ENCODE peak calls at places on chromosomes 16 and 17, in four cellular contexts. C is mucosa of descending colon, M is AG04449, D is MM.1S. Z is an unnamed sample.

GRCh38 chr16:8908779-8909468 is 26.8 kb downstream of the LITAFD start:
- DNase-seq in C (no peak), M (no peak), D (peak; percentile 14), Z (no peak)

GRCh38 chr17:33166472-33166871 is 126.6 kb downstream of the ASIC2 start:
- DNase-seq in C (no peak), M (no peak), D (no peak), Z (no peak)

GRCh38 chr16:88703486-88704309 is 2.5 kb downstream of the RNF166 start:
- DNase-seq in C (peak; percentile 56), M (no peak), D (no peak), Z (no peak)

GRCh38 chr17:50551884-50552283 is 4.9 kb downstream of the SPATA20 start:
- DNase-seq in C (no peak), M (no peak), D (no peak), Z (no peak)

GRCh38 chr17:1942066-1942365 is 83.1 kb downstream of the RTN4RL1 start:
- DNase-seq in C (no peak), M (no peak), D (no peak), Z (no peak)

GRCh38 chr17:78925234-78925633 is at the start of gene TIMP2:
- DNase-seq in C (peak; percentile 86), M (no peak), D (peak; percentile 88), Z (peak; percentile 64)

GRCh38 chr16:30769379-30770089 is 7.4 kb downstream of the RNF40 start:
- DNase-seq in C (no peak), M (no peak), D (no peak), Z (no peak)

GRCh38 chr16:2813661-2814288 is 3.3 kb upstream of the PRSS21 start:
- DNase-seq in C (no peak), M (no peak), D (no peak), Z (no peak)

GRCh38 chr17:48637323-48638260 is 11.4 kb upstream of the HOXB9 start:
- DNase-seq in C (peak; percentile 45), M (peak; percentile 63), D (no peak), Z (no peak)

GRCh38 chr17:4950075-4950756 is 703 bp upstream of the ENO3 start:
- DNase-seq in C (peak; percentile 79), M (no peak), D (peak; percentile 52), Z (no peak)

GRCh38 chr16:88392616-88393015 is 9.9 kb downstream of the ZNF469 start:
- DNase-seq in C (no peak), M (no peak), D (no peak), Z (no peak)

GRCh38 chr16:11254913-11255736 is 879 bp downstream of the SOCS1 start:
- DNase-seq in C (peak; percentile 59), M (no peak), D (peak; percentile 34), Z (peak; percentile 26)

GRCh38 chr17:40452921-40453378 is 9.7 kb downstream of the IGFBP4 start:
- DNase-seq in C (no peak), M (no peak), D (no peak), Z (no peak)

GRCh38 chr17:48646183-48647102 is 20.3 kb upstream of the HOXB9 start:
- DNase-seq in C (peak; percentile 79), M (no peak), D (no peak), Z (no peak)

GRCh38 chr17:75551276-75551675 is 25.8 kb downstream of the LLGL2 start:
- DNase-seq in C (no peak), M (no peak), D (no peak), Z (no peak)

GRCh38 chr16:77211880-77212735 is 12.9 kb downstream of the SYCE1L start:
- DNase-seq in C (peak; percentile 60), M (no peak), D (peak; percentile 42), Z (no peak)

GRCh38 chr16:181668-182021 is 1.4 kb downstream of the HBQ1 start:
- DNase-seq in C (no peak), M (no peak), D (no peak), Z (no peak)

GRCh38 chr17:37107406-37108083 is 158.8 kb downstream of the AATF start:
- DNase-seq in C (no peak), M (no peak), D (no peak), Z (no peak)

GRCh38 chr16:7914738-7915137 is 582.1 kb downstream of the RBFOX1 start:
- DNase-seq in C (no peak), M (no peak), D (no peak), Z (no peak)

GRCh38 chr17:7888184-7888920 is at the start of gene CHD3:
- DNase-seq in C (peak; percentile 68), M (no peak), D (no peak), Z (no peak)

GRCh38 chr17:67285360-67285759 is 40.4 kb upstream of the HELZ start:
- DNase-seq in C (no peak), M (no peak), D (no peak), Z (no peak)

GRCh38 chr17:13558588-13558987 is 43.1 kb downstream of the HS3ST3A1 start:
- DNase-seq in C (no peak), M (no peak), D (no peak), Z (no peak)

GRCh38 chr17:57707892-57708291 is 37.2 kb downstream of the CCDC182 start:
- DNase-seq in C (no peak), M (no peak), D (no peak), Z (peak; percentile 42)

DNA sequence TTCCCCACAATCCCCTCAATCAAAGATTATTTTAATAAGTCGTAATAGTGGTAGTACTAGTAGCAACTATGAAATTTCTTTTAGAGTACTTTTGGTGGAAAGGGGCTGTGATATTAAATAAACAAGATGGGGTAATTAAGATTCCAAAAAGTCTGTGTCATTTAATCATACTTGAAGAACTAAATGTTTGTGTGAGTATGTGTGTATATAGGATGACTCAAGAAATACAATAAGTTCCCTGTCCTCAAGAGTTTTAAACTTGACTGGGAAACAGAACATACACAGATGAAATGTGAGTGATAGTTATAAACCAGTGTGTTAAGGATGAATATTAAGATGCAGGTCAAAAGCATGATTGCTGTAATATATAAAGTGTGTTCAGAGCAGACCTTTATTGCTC is 2.3 kb downstream of the ALDH3A2 start:
- DNase-seq in C (no peak), M (peak; percentile 26), D (no peak), Z (no peak)
- H3K4me3 ChIP-seq in C (no peak overlapping the region), M (no peak overlapping the region), D (no peak overlapping the region), Z (no peak overlapping the region)

DNA sequence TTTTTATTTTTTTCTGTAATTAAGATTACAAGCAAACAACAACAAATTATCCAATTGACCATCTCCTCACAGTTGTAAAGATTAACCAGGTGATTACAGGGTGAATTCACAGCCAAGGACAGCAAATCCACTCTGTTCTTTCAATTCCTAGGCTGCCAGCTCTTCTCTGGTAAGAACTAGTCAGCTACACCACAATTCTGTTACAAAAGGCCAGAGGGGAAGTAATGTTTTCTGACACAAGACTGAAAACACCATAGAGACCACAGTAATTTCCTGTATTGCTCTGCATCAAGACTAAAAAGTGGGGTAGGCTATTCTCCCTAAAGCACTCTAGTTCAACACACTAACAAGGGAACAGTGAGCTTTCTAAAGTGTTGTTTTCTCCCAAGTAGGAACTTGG is 10.6 kb downstream of the CA10 start:
- DNase-seq in C (no peak), M (no peak), D (peak; percentile 91), Z (no peak)
- H3K4me3 ChIP-seq in C (no peak overlapping the region), M (no peak overlapping the region), D (peak overlapping the region; percentile 20), Z (no peak overlapping the region)

GRCh38 chr17:44968225-44969143 is at the start of gene C1QL1:
- DNase-seq in C (peak; percentile 92), M (no peak), D (peak; percentile 90), Z (peak; percentile 83)

GRCh38 chr17:44966348-44967025 is 1.6 kb downstream of the C1QL1 start:
- DNase-seq in C (no peak), M (no peak), D (no peak), Z (no peak)

GRCh38 chr17:44967907-44968224 is 237 bp downstream of the C1QL1 start:
- DNase-seq in C (no peak), M (no peak), D (no peak), Z (no peak)

GRCh38 chr17:44965491-44966234 is 2.4 kb downstream of the C1QL1 start:
- DNase-seq in C (no peak), M (no peak), D (no peak), Z (no peak)

DNA sequence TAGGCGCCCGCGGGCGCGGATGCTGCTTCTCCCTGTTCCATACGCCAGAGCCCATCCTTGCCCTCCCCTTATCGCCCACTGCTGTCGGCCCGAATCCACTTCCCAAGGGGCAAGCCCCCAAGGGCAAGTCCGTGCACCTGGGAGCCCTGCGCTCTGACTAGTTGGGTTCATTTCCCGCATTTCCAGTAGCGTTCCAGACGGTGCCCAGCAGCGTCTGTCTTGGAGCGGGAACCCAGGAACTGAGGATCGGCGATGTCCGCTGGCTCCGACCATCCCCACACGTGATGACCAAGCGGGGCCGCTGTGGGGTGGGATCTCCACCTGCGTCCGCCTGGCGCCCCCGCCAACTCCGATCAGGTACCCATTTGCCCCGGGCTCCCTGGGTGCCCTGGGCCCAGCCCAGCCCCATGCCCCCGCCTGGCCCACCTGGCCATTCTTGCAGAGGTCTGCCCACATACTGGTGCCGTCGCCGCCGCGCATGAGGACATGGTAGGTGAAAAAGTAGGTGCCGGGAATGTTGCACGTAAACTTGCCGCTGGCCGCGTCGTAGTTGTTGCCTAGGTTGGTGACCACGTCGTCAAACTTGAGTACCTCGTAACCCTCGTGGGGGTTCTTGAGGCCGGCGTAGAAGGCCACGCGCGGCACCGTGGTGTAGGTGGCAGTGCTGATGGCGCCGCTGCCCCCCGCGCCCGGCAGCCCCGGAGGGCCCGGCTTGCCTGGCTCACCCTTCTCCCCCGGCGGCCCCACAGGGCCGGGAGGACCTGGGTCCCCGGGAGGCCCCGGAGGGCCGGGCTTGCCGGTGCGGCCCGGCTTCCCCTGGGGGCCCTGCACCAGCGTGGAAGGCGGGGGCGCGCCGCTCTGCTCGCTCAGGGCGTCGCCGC is 837 bp downstream of the C1QL1 start:
- DNase-seq in C (no peak), M (no peak), D (no peak), Z (no peak)
- H3K4me3 ChIP-seq in C (no peak overlapping the region), M (no peak overlapping the region), D (no peak overlapping the region), Z (no peak overlapping the region)

DNA sequence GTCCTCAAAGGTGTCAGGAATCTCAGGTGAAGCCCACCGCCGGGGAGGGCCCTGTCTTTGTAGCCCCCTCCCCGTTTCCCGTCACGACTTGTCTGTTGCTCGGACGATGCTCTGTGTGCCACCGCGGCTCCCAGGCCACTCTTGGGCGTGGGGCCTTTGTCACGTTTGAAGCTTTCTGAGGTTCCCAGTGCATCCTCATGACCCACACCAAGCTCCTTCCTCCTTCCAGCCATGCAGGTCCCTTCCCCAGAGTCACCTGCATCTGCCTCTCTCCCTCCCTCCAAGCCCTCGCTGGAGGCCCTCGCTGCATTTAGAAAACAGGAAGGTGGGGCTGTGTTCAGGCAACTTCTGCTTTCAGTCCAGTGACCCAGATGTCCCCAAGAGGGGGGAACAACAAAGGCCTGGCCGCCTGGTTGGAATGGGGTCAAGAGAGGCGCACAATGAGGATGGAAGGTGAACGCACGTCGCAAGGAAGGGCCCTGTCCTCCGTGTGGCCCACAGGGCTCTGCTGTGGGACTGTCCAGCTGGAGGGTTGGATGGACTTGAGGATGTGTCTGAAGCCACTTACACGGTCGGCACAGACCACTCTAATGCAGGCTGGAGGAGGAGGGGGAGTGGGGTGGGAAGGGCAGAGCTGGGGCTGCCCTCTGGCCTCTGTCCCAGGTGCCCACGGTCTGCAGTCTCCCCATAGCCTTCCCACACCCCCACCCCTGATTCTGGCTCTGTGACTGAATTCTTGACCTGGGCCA is 59.8 kb downstream of the OR1D5 start:
- DNase-seq in C (peak; percentile 41), M (no peak), D (no peak), Z (no peak)
- H3K4me3 ChIP-seq in C (no peak overlapping the region), M (no peak overlapping the region), D (peak overlapping the region; percentile 15), Z (peak overlapping the region; percentile 32)